ENCODE peak calls at places on chromosomes 11 and 22, in five cellular contexts. One of them, this sample, is unnamed.

GRCh38 chr22:41603873-41604332 is 14.3 kb upstream of the PMM1 start:
- DNase-seq in K562: peak; percentile 52
- DNase-seq in IMR-90: no peak
- DNase-seq in HepG2: no peak
- DNase-seq in H1: no peak
- DNase-seq in this sample: no peak

GRCh38 chr11:103024086-103024485 is 67.9 kb downstream of the DCUN1D5 start:
- DNase-seq in IMR-90: no peak
- DNase-seq in H1: no peak
- DNase-seq in K562: no peak
- DNase-seq in HepG2: no peak
- DNase-seq in this sample: no peak

GRCh38 chr11:68353118-68353517 is 40.7 kb downstream of the LRP5 start:
- DNase-seq in K562: no peak
- DNase-seq in H1: no peak
- DNase-seq in IMR-90: no peak
- DNase-seq in HepG2: no peak
- DNase-seq in this sample: peak; percentile 35

GRCh38 chr22:41699264-41700104 is at the start of gene MEI1:
- DNase-seq in IMR-90: peak; percentile 56
- DNase-seq in HepG2: no peak
- DNase-seq in K562: no peak
- DNase-seq in H1: peak; percentile 38
- DNase-seq in this sample: peak; percentile 25

GRCh38 chr11:121460941-121461514 is 8.3 kb upstream of the SORL1-AS1 start:
- DNase-seq in HepG2: peak; percentile 76
- DNase-seq in K562: no peak
- DNase-seq in IMR-90: no peak
- DNase-seq in H1: no peak
- DNase-seq in this sample: no peak

GRCh38 chr11:2483426-2483825 is 38.6 kb downstream of the KCNQ1 start:
- DNase-seq in HepG2: no peak
- DNase-seq in IMR-90: no peak
- DNase-seq in K562: no peak
- DNase-seq in H1: no peak
- DNase-seq in this sample: no peak

GRCh38 chr11:2097356-2097997 is 41.7 kb downstream of the IGF2 start:
- DNase-seq in HepG2: peak; percentile 90
- DNase-seq in H1: peak; percentile 33
- DNase-seq in IMR-90: peak; percentile 82
- DNase-seq in K562: peak; percentile 37
- DNase-seq in this sample: no peak

GRCh38 chr11:13963949-13964770 is 1.6 kb downstream of the SPON1 start:
- DNase-seq in H1: no peak
- DNase-seq in IMR-90: no peak
- DNase-seq in HepG2: no peak
- DNase-seq in K562: no peak
- DNase-seq in this sample: no peak

GRCh38 chr11:122695076-122695620 is 39.6 kb downstream of the UBASH3B start:
- DNase-seq in K562: no peak
- DNase-seq in HepG2: no peak
- DNase-seq in H1: no peak
- DNase-seq in IMR-90: no peak
- DNase-seq in this sample: no peak

GRCh38 chr11:45617886-45618601 is 47.4 kb downstream of the CHST1 start:
- DNase-seq in H1: no peak
- DNase-seq in HepG2: no peak
- DNase-seq in IMR-90: no peak
- DNase-seq in K562: no peak
- DNase-seq in this sample: no peak

GRCh38 chr11:110430267-110431211 is 791 bp downstream of the FDX1 start:
- DNase-seq in H1: no peak
- DNase-seq in K562: no peak
- DNase-seq in HepG2: peak; percentile 47
- DNase-seq in IMR-90: peak; percentile 56
- DNase-seq in this sample: no peak

GRCh38 chr22:41816871-41817270 is 16.0 kb upstream of the SREBF2 start:
- DNase-seq in K562: no peak
- DNase-seq in H1: no peak
- DNase-seq in IMR-90: no peak
- DNase-seq in HepG2: no peak
- DNase-seq in this sample: no peak

GRCh38 chr11:23856654-23857053 is 640.2 kb upstream of the LUZP2 start:
- DNase-seq in HepG2: no peak
- DNase-seq in H1: no peak
- DNase-seq in K562: no peak
- DNase-seq in IMR-90: peak; percentile 67
- DNase-seq in this sample: no peak

GRCh38 chr22:33975841-33976240 is 55.6 kb upstream of the LARGE1 start:
- DNase-seq in H1: no peak
- DNase-seq in IMR-90: no peak
- DNase-seq in K562: no peak
- DNase-seq in HepG2: no peak
- DNase-seq in this sample: no peak

GRCh38 chr22:28821452-28821851 is 21.1 kb upstream of the XBP1 start:
- DNase-seq in K562: no peak
- DNase-seq in H1: no peak
- DNase-seq in IMR-90: no peak
- DNase-seq in HepG2: no peak
- DNase-seq in this sample: no peak

GRCh38 chr11:70524096-70524922 is 126.0 kb downstream of the CTTN start:
- DNase-seq in IMR-90: peak; percentile 18
- DNase-seq in H1: no peak
- DNase-seq in HepG2: no peak
- DNase-seq in K562: no peak
- DNase-seq in this sample: no peak

GRCh38 chr11:65384301-65384889 is 1.9 kb upstream of the SLC25A45 start:
- DNase-seq in H1: no peak
- DNase-seq in IMR-90: peak; percentile 56
- DNase-seq in HepG2: no peak
- DNase-seq in K562: no peak
- DNase-seq in this sample: no peak

GRCh38 chr22:48106715-48107259 is 1344.3 kb downstream of the TBC1D22A start:
- DNase-seq in K562: no peak
- DNase-seq in IMR-90: no peak
- DNase-seq in H1: no peak
- DNase-seq in HepG2: no peak
- DNase-seq in this sample: no peak

GRCh38 chr11:9060700-9061111 is 30.7 kb downstream of the SCUBE2 start:
- DNase-seq in IMR-90: no peak
- DNase-seq in H1: no peak
- DNase-seq in K562: peak; percentile 59
- DNase-seq in HepG2: peak; percentile 23
- DNase-seq in this sample: peak; percentile 34

GRCh38 chr22:44266811-44267760 is 45.7 kb downstream of the SHISAL1 start:
- DNase-seq in IMR-90: no peak
- DNase-seq in K562: no peak
- DNase-seq in H1: no peak
- DNase-seq in HepG2: no peak
- DNase-seq in this sample: no peak

GRCh38 chr11:10716122-10716521 is 22.6 kb upstream of the IRAG1 start:
- DNase-seq in K562: peak; percentile 41
- DNase-seq in HepG2: no peak
- DNase-seq in H1: no peak
- DNase-seq in IMR-90: peak; percentile 80
- DNase-seq in this sample: no peak

GRCh38 chr11:122920579-122920978 is 38.0 kb downstream of the JHY start:
- DNase-seq in IMR-90: no peak
- DNase-seq in HepG2: no peak
- DNase-seq in H1: no peak
- DNase-seq in K562: no peak
- DNase-seq in this sample: no peak

GRCh38 chr11:32015435-32015834 is 75.4 kb upstream of the RCN1 start:
- DNase-seq in IMR-90: no peak
- DNase-seq in H1: no peak
- DNase-seq in HepG2: no peak
- DNase-seq in K562: no peak
- DNase-seq in this sample: no peak

GRCh38 chr11:41714101-41714500 is 254.6 kb upstream of the LRRC4C start:
- DNase-seq in H1: no peak
- DNase-seq in K562: no peak
- DNase-seq in HepG2: no peak
- DNase-seq in IMR-90: no peak
- DNase-seq in this sample: no peak

GRCh38 chr11:93198221-93198650 is 445 bp upstream of the SLC36A4 start:
- DNase-seq in HepG2: no peak
- DNase-seq in H1: no peak
- DNase-seq in K562: no peak
- DNase-seq in IMR-90: peak; percentile 44
- DNase-seq in this sample: no peak

GRCh38 chr22:43861529-43861928 is 784 bp downstream of the SULT4A1 start:
- DNase-seq in IMR-90: peak; percentile 52
- DNase-seq in H1: no peak
- DNase-seq in K562: no peak
- DNase-seq in HepG2: no peak
- DNase-seq in this sample: no peak

GRCh38 chr11:19978668-19979518 is 181.4 kb downstream of the DBX1 start:
- DNase-seq in HepG2: peak; percentile 88
- DNase-seq in K562: peak; percentile 27
- DNase-seq in IMR-90: peak; percentile 90
- DNase-seq in H1: no peak
- DNase-seq in this sample: peak; percentile 79

GRCh38 chr11:102994101-102994500 is 38.6 kb upstream of the MMP13 start:
- DNase-seq in H1: no peak
- DNase-seq in HepG2: no peak
- DNase-seq in IMR-90: peak; percentile 18
- DNase-seq in K562: no peak
- DNase-seq in this sample: no peak

GRCh38 chr11:47106839-47107520 is 69.7 kb downstream of the ARFGAP2 start:
- DNase-seq in HepG2: no peak
- DNase-seq in IMR-90: no peak
- DNase-seq in K562: no peak
- DNase-seq in H1: no peak
- DNase-seq in this sample: no peak

GRCh38 chr11:100892886-100893285 is 205.8 kb downstream of the ARHGAP42 start:
- DNase-seq in HepG2: no peak
- DNase-seq in K562: no peak
- DNase-seq in IMR-90: no peak
- DNase-seq in H1: no peak
- DNase-seq in this sample: no peak

GRCh38 chr11:66981976-66982578 is 7.0 kb downstream of the C11orf86 start:
- DNase-seq in K562: peak; percentile 73
- DNase-seq in IMR-90: peak; percentile 91
- DNase-seq in H1: no peak
- DNase-seq in HepG2: peak; percentile 69
- DNase-seq in this sample: peak; percentile 91
- TF ChIP-seq MAFK in K562: no peak
- TF ChIP-seq MAFK in IMR-90: no peak
- TF ChIP-seq MAFK in H1: no peak
- TF ChIP-seq MAFK in HepG2: no peak
- TF ChIP-seq MAFK in this sample: no peak

GRCh38 chr22:24134090-24134846 is 47.0 kb upstream of the SUSD2 start:
- DNase-seq in HepG2: no peak
- DNase-seq in H1: no peak
- DNase-seq in K562: no peak
- DNase-seq in IMR-90: no peak
- DNase-seq in this sample: no peak
- TF ChIP-seq MAFK in HepG2: no peak
- TF ChIP-seq MAFK in H1: no peak
- TF ChIP-seq MAFK in K562: no peak
- TF ChIP-seq MAFK in IMR-90: no peak
- TF ChIP-seq MAFK in this sample: no peak

DNA sequence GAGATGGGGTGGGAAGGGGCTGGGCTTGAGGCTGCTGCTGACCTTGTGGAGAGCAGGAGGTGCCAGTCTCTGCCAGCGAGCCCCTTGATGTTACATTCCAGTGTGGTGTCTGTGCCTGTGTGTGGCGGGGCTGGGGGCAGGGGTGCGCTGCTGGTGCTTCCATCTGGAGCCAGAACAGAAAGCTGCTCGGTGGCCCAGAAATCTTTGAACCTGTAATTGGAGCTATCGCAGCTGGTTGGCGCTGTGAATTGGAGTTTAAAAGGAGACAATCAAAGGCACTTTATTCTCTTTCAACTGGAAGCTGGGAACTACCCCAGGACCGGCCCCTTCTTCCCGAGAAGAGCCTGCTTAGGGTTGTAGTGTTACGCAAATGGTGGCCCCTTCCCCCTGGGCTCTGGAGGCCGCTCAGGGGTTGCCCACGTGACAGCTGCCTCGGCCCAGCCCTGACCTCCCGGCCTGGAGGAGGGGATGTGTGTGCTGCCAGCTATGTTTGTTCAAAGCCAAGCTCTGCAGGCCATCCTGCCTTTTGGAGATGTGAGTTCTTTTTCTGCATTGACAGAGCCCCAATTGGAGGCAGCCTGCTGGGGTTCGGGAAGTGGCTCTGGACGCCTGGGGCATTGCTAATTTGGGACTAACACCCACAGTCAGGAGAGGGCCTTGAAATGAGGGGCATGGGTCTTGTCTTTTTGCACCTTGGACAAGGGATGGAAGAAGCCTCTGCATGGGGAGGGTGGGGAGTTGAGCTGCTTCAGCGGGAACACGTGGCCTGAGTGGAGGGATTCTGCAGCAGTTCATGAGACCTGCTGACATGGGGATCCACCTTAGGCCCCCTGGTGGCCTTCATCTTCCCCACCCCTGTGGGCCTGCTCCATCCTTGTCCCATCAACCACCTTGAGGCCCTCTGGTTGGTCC is 14.0 kb upstream of the ARSA start:
- DNase-seq in H1: peak; percentile 75
- DNase-seq in IMR-90: peak; percentile 32
- DNase-seq in HepG2: peak; percentile 95
- DNase-seq in K562: peak; percentile 42
- DNase-seq in this sample: no peak
- TF ChIP-seq MAFK in H1: no peak
- TF ChIP-seq MAFK in IMR-90: no peak
- TF ChIP-seq MAFK in HepG2: no peak
- TF ChIP-seq MAFK in K562: no peak
- TF ChIP-seq MAFK in this sample: no peak

DNA sequence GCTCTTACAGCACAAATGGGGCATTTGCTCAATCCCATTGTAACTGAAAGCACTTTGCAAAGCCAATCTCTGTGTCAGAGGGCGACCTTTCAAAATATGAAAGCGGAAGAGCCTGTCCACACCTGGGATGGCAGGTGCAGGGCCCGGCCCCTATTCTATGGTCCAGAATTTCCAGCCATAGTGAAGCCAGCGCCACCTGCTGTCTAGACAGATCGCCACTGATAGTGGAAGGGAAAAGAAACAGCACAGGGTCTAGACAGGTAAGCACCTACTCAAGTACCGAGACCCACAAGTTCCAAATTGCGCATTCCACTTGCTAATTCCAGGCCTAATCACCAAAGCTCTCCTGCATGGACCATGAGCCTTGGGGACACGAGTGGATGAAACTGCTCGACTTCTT is 141.4 kb downstream of the NTM start:
- DNase-seq in HepG2: peak; percentile 27
- DNase-seq in K562: peak; percentile 42
- DNase-seq in H1: peak; percentile 25
- DNase-seq in IMR-90: no peak
- DNase-seq in this sample: peak; percentile 9
- TF ChIP-seq MAFK in HepG2: no peak
- TF ChIP-seq MAFK in K562: no peak
- TF ChIP-seq MAFK in H1: no peak
- TF ChIP-seq MAFK in IMR-90: no peak
- TF ChIP-seq MAFK in this sample: no peak

This sample was measured in A549.